ENCODE peak calls at places on chromosome 6, in nine cellular contexts. D is CD8-positive, alpha-beta T cell; B is HAP-1; H is mucosa of descending colon; K is A549; T is HCT116; U is heart left ventricle; X is transverse colon; E is endothelial cell of umbilical vein. Q is an unnamed sample.
A peak's percentile ranks its signal among the peaks of the same experiment; 100 is the strongest.

GRCh38 chr6:167140589-167141474 is 16.9 kb downstream of the GPR31 start:
- DNase-seq in X (peak; percentile 42), T (no peak), E (no peak), U (no peak), K (no peak), H (no peak), B (no peak), D (no peak), Q (no peak)

GRCh38 chr6:47420394-47421371 is 56.9 kb upstream of the CD2AP start:
- DNase-seq in E (peak; percentile 47), T (no peak), H (no peak), B (no peak), D (no peak), K (peak; percentile 56), U (no peak), X (no peak), Q (no peak)

GRCh38 chr6:105363100-105363754 is 39.7 kb downstream of the PREP start:
- DNase-seq in T (no peak), D (no peak), E (peak; percentile 30), K (no peak), B (peak; percentile 20), U (no peak), X (no peak), H (no peak), Q (no peak)

GRCh38 chr6:34871853-34872252 is 16.0 kb downstream of the TAF11 start:
- DNase-seq in B (no peak), E (no peak), U (no peak), K (no peak), D (no peak), X (no peak), T (no peak), H (no peak), Q (no peak)

GRCh38 chr6:127118505-127119360 is at the start of gene RSPO3:
- DNase-seq in T (no peak), E (peak; percentile 66), U (no peak), H (peak; percentile 7), D (no peak), X (peak; percentile 11), B (peak; percentile 55), K (peak; percentile 81), Q (no peak)

GRCh38 chr6:14655990-14656640 is 538.5 kb downstream of the CD83 start:
- DNase-seq in D (no peak), T (no peak), U (no peak), E (no peak), K (no peak), B (no peak), X (no peak), H (no peak), Q (no peak)

GRCh38 chr6:125066964-125067363 is 86.6 kb upstream of the TPD52L1 start:
- DNase-seq in K (no peak), E (no peak), D (peak; percentile 28), H (peak; percentile 8), X (no peak), B (no peak), U (no peak), T (peak; percentile 12), Q (no peak)

GRCh38 chr6:17419189-17419575 is 25.8 kb downstream of the CAP2 start:
- DNase-seq in K (no peak), X (no peak), D (no peak), H (no peak), E (no peak), U (no peak), T (no peak), B (no peak), Q (no peak)

GRCh38 chr6:45421700-45422540 is 44.2 kb upstream of the SUPT3H start:
- DNase-seq in D (peak; percentile 39), E (peak; percentile 48), X (peak; percentile 66), K (peak; percentile 42), H (peak; percentile 48), T (no peak), B (peak; percentile 52), U (peak; percentile 65), Q (peak; percentile 73)

GRCh38 chr6:153790048-153790447 is 249.0 kb upstream of the OPRM1 start:
- DNase-seq in U (no peak), H (peak; percentile 12), D (no peak), B (no peak), X (no peak), T (peak; percentile 19), K (peak; percentile 43), E (no peak), Q (no peak)

GRCh38 chr6:5471044-5471443 is 209.7 kb downstream of the FARS2 start:
- DNase-seq in E (peak; percentile 66), H (peak; percentile 77), B (peak; percentile 78), X (peak; percentile 44), U (peak; percentile 57), K (peak; percentile 31), T (peak; percentile 19), D (peak; percentile 65), Q (no peak)

GRCh38 chr6:951782-952181 is 258.8 kb upstream of the EXOC2 start:
- DNase-seq in D (no peak), H (no peak), E (no peak), U (no peak), K (no peak), B (no peak), T (no peak), X (no peak), Q (no peak)

GRCh38 chr6:120545353-120545752 is 788.9 kb downstream of the TBC1D32 start:
- DNase-seq in U (no peak), B (no peak), X (no peak), H (no peak), K (no peak), D (no peak), E (no peak), T (no peak), Q (no peak)

GRCh38 chr6:94658929-94659328 is 918.4 kb upstream of the MANEA start:
- DNase-seq in D (no peak), E (no peak), B (no peak), U (no peak), T (no peak), H (no peak), X (no peak), K (no peak), Q (no peak)
- H3K9me3 ChIP-seq in D (no peaks in the 10 kb centered on the region), E (no peaks in the 10 kb centered on the region), B (no peaks in the 10 kb centered on the region), U (no peaks in the 10 kb centered on the region), T (no peaks in the 10 kb centered on the region), H (no peaks in the 10 kb centered on the region), X (no peaks in the 10 kb centered on the region), K (no peaks in the 10 kb centered on the region), Q (no peaks in the 10 kb centered on the region)

DNA sequence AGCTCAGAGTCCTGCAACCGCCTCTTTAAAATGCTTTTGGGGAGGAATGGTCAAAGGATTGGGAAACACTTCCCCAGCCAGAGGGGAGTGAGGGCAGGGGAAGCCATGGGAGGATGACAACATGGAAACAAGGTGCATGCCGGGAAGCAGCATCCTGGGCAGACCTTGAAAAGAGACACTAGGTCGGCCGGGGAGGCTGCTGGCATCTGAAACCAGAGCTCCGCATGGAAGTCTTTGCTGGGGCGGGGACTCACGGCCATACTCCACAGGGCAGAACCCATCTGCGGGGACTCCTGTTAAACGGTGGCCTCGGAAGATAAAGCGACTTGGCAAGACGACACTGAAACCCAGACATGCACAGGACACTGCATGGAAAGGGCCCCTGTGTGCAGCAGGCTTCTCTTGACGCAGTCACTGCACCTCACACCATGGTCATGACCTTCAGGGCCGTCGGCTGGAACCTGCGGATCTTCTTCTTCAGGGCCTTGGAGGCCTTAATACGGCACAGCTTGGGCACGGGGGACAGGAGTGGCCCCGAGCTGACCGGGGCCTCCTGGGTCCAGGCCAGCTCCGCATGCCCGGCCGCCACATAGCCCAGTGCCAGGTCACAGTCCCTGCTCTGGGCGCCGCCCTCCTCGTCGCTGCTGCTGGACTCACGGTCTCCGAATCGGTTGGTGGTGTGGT is 12.4 kb downstream of the DACT2 start:
- DNase-seq in T (no peak), H (no peak), U (no peak), K (no peak), E (no peak), B (no peak), D (no peak), X (no peak), Q (no peak)
- H3K9me3 ChIP-seq in T (no peaks in the 10 kb centered on the region), H (no peaks in the 10 kb centered on the region), U (no peaks in the 10 kb centered on the region), K (no peaks in the 10 kb centered on the region), E (no peaks in the 10 kb centered on the region), B (no peaks in the 10 kb centered on the region), D (no peaks in the 10 kb centered on the region), X (no peaks in the 10 kb centered on the region), Q (no peaks in the 10 kb centered on the region)

DNA sequence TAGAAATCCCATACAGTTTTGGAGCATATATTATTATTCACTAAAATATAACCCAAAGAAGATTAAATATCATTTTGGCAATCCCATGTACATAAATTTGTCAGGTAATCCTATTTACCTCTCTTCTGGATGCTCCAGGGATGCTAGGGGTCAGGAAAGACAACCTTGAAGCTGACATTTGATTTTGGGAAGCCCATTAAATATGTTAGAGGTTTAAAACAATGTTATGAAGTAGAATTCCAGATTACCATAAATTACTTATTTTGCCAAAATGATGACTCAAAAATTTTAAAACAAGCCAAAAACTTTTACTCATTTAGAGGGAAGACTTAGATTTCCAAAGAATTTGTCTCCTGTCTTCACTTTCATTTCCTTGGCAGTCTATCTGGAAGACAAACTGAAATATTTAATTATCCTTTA is 9.2 kb upstream of the IL22RA2 start:
- DNase-seq in H (no peak), B (no peak), K (no peak), X (no peak), T (no peak), U (no peak), D (no peak), E (no peak), Q (no peak)
- H3K9me3 ChIP-seq in H (peaks cover 43% of the 10 kb centered on the region), B (no peaks in the 10 kb centered on the region), K (peaks cover 11% of the 10 kb centered on the region), X (peaks cover 18% of the 10 kb centered on the region), T (peaks cover 3% of the 10 kb centered on the region), U (peaks cover 39% of the 10 kb centered on the region), D (no peaks in the 10 kb centered on the region), E (no peaks in the 10 kb centered on the region), Q (no peaks in the 10 kb centered on the region)

GRCh38 chr6:56660374-56660730 is 17.7 kb upstream of the DST start:
- DNase-seq in E (no peak), K (no peak), B (no peak), H (no peak), X (no peak), T (no peak), U (no peak), D (no peak), Q (no peak)

GRCh38 chr6:56663344-56663743 is 20.7 kb upstream of the DST start:
- DNase-seq in E (no peak), B (no peak), T (no peak), K (peak; percentile 17), X (peak; percentile 40), D (no peak), H (peak; percentile 57), U (no peak), Q (no peak)

GRCh38 chr6:56667336-56667735 is 24.6 kb upstream of the DST start:
- DNase-seq in E (no peak), H (no peak), T (no peak), X (no peak), U (no peak), D (no peak), K (no peak), B (no peak), Q (no peak)

GRCh38 chr6:56661298-56661697 is 18.6 kb upstream of the DST start:
- DNase-seq in X (no peak), K (no peak), E (no peak), T (no peak), U (no peak), H (peak; percentile 31), D (no peak), B (peak; percentile 44), Q (no peak)

DNA sequence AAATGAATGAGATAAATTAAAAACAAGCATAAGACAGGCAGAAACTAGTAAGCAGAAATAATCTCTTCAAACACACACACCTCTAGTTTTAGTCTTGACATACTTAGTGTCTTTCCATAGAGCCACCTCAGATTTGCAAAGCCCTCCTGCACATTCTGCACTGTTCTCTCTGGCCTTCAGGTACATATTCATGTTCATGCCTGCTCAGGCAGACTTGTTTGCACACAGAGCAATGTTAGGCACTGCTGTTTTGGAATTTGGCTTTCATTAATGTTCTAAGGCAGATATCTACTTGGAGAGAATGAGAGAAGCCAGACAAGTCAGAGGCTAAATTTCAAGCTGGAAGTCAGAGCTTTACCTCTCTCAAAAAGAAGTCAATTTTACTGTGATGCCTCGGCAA is 21.3 kb upstream of the DST start:
- DNase-seq in X (no peak), B (no peak), K (no peak), T (no peak), E (no peak), H (no peak), D (no peak), U (no peak), Q (no peak)
- H3K9me3 ChIP-seq in X (no peaks in the 10 kb centered on the region), B (no peaks in the 10 kb centered on the region), K (no peaks in the 10 kb centered on the region), T (no peaks in the 10 kb centered on the region), E (no peaks in the 10 kb centered on the region), H (no peaks in the 10 kb centered on the region), D (no peaks in the 10 kb centered on the region), U (no peaks in the 10 kb centered on the region), Q (no peaks in the 10 kb centered on the region)

Q was measured in ovary.